ENCODE peak calls at places on chromosomes 7 and 10, in four cellular contexts. C, I, H and Z are unnamed samples.
A peak's percentile ranks its signal among the peaks of the same experiment; 100 is the strongest.

GRCh38 chr10:72567421-72567820 is 58.5 kb downstream of the MICU1 start:
- DNase-seq in C (no peak), I (no peak), H (no peak), Z (no peak)

GRCh38 chr7:143216151-143216550 is 5.7 kb upstream of the TAS2R40 start:
- DNase-seq in C (no peak), I (no peak), H (no peak), Z (no peak)

GRCh38 chr7:117124585-117125220 is 171.4 kb downstream of the ST7 start:
- DNase-seq in C (peak; percentile 80), I (peak; percentile 64), H (peak; percentile 30), Z (peak; percentile 86)

GRCh38 chr7:43294080-43294630 is 181.7 kb downstream of the HECW1 start:
- DNase-seq in C (no peak), I (peak; percentile 34), H (no peak), Z (no peak)

GRCh38 chr7:20280475-20281351 is 50.0 kb upstream of the ITGB8 start:
- DNase-seq in C (no peak), I (peak; percentile 51), H (no peak), Z (no peak)

GRCh38 chr10:72659694-72660093 is 32.2 kb upstream of the MCU start:
- DNase-seq in C (no peak), I (no peak), H (no peak), Z (no peak)

GRCh38 chr7:66157060-66157459 is 42.4 kb downstream of the CRCP start:
- DNase-seq in C (no peak), I (no peak), H (no peak), Z (no peak)

GRCh38 chr10:45374451-45375052 is 536 bp downstream of the ALOX5 start:
- DNase-seq in C (no peak), I (no peak), H (no peak), Z (no peak)

GRCh38 chr10:122168598-122168997 is 102.5 kb upstream of the BTBD16 start:
- DNase-seq in C (no peak), I (no peak), H (no peak), Z (no peak)

GRCh38 chr10:129365767-129366400 is 101.2 kb upstream of the MGMT start:
- DNase-seq in C (no peak), I (no peak), H (no peak), Z (no peak)

GRCh38 chr10:117442944-117443676 is 67.9 kb upstream of the PDZD8 start:
- DNase-seq in C (peak; percentile 85), I (no peak), H (peak; percentile 27), Z (peak; percentile 95)

GRCh38 chr7:98802781-98803110 is 67.1 kb downstream of the TMEM130 start:
- DNase-seq in C (no peak), I (no peak), H (no peak), Z (peak; percentile 1)

GRCh38 chr7:26052721-26053120 is 99.3 kb upstream of the NFE2L3 start:
- DNase-seq in C (no peak), I (no peak), H (no peak), Z (no peak)

GRCh38 chr7:5685192-5685591 is 96.3 kb downstream of the RNF216 start:
- DNase-seq in C (no peak), I (no peak), H (no peak), Z (no peak)
- H3K27ac ChIP-seq in C (peak overlapping the region; percentile 88), I (no peak overlapping the region), H (no peak overlapping the region), Z (no peak overlapping the region)

DNA sequence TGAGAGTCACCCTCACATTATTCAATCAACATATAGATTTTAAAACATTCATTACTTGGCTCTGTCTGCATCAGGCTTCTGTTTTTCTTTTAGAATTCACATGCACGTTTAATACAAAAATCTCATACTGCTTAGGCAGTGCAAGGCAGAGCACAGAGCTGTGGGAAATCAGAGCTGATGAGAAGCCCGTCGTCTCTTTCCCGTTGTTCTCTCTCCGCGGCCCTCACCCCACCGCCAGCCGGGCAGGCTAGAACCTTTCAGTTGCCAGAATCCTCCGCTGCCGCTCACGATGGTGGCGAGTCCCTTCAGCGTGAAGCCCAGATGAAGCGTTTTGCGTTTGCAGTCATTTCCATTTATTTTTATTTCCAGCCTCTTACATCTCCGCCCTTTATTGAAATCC is 648.2 kb downstream of the SDK1 start:
- DNase-seq in C (no peak), I (no peak), H (no peak), Z (no peak)
- H3K27me3 ChIP-seq in C (no peaks in the 10 kb centered on the region), I (no peaks in the 10 kb centered on the region), H (no peaks in the 10 kb centered on the region), Z (peaks cover 4% of the 10 kb centered on the region)

GRCh38 chr7:32901629-32902028 is 10.1 kb upstream of the KBTBD2 start:
- DNase-seq in C (no peak), I (no peak), H (no peak), Z (no peak)
- H3K27ac ChIP-seq in C (no peak overlapping the region), I (no peak overlapping the region), H (no peak overlapping the region), Z (no peak overlapping the region)

GRCh38 chr10:101234333-101234732 is 5.1 kb upstream of the LBX1 start:
- DNase-seq in C (no peak), I (no peak), H (no peak), Z (no peak)

GRCh38 chr10:101236376-101237079 is 7.3 kb upstream of the LBX1 start:
- DNase-seq in C (no peak), I (no peak), H (no peak), Z (no peak)

GRCh38 chr10:101237080-101237817 is 8.0 kb upstream of the LBX1 start:
- DNase-seq in C (no peak), I (no peak), H (no peak), Z (no peak)

GRCh38 chr10:101233863-101234262 is 4.6 kb upstream of the LBX1 start:
- DNase-seq in C (no peak), I (no peak), H (no peak), Z (no peak)

DNA sequence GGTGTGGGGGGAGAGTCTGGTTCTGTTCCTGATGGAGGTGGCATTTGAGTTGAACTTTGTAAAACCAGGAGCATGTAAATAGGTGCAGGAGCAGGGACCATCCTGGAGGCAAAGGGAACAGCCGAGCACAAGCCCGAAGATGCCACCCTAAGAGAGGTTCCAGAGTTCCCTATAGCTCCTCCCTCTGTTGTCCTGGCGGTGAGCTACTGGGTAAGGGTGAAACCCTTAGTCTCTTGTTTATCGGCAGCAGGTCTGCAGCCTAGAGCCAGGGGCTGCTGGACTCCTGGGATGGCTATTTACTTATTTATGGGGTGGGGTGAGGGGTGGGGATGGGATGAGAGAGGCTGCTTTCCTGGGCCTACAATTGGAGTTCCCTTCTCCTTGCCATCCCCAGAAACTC is 6.5 kb upstream of the LBX1 start:
- DNase-seq in C (no peak), I (no peak), H (no peak), Z (no peak)
- H3K27me3 ChIP-seq in C (peaks cover 99% of the 10 kb centered on the region), I (peaks cover 90% of the 10 kb centered on the region), H (peaks cover 3% of the 10 kb centered on the region), Z (peaks cover 100% of the 10 kb centered on the region)

GRCh38 chr10:32983333-32983909 is 25.4 kb upstream of the ITGB1 start:
- DNase-seq in C (no peak), I (peak; percentile 84), H (no peak), Z (no peak)
- H3K27ac ChIP-seq in C (peak overlapping the region; percentile 92), I (peak overlapping the region; percentile 93), H (no peak overlapping the region), Z (peak overlapping the region; percentile 60)

GRCh38 chr7:149763563-149764240 is 9.7 kb downstream of the ZNF467 start:
- DNase-seq in C (no peak), I (no peak), H (no peak), Z (peak; percentile 27)
- H3K27me3 ChIP-seq in C (peaks cover 42% of the 10 kb centered on the region), I (peaks cover 21% of the 10 kb centered on the region), H (no peaks in the 10 kb centered on the region), Z (no peaks in the 10 kb centered on the region)

GRCh38 chr7:2819954-2820397 is 24.1 kb downstream of the GNA12 start:
- DNase-seq in C (no peak), I (no peak), H (no peak), Z (no peak)

GRCh38 chr7:2818653-2819052 is 25.5 kb downstream of the GNA12 start:
- DNase-seq in C (no peak), I (no peak), H (no peak), Z (no peak)

GRCh38 chr7:2815523-2816240 is 28.4 kb downstream of the GNA12 start:
- DNase-seq in C (no peak), I (no peak), H (no peak), Z (no peak)

GRCh38 chr7:2819161-2819953 is 24.8 kb downstream of the GNA12 start:
- DNase-seq in C (no peak), I (no peak), H (no peak), Z (no peak)

DNA sequence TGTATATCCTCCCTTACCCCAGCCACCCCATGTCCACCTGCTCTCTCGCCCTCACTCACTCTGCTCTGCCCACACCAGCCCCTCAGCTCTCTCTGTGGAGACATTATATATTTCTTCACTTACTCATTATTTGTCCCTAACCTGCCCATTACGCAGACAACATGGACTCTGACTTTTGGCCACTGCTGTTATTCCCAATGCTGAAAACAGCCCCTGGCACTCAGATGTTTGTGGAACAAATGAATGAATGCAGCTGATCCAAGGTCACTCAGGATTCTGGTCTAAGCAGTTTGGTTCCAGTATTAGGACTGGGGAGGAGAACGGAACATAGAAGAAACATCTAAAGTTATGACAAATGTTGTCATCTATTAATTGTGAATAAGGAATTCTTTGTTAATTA is 26.7 kb downstream of the GNA12 start:
- DNase-seq in C (no peak), I (no peak), H (no peak), Z (no peak)
- H3K27ac ChIP-seq in C (no peak overlapping the region), I (no peak overlapping the region), H (no peak overlapping the region), Z (no peak overlapping the region)